ENCODE peak calls at places on chromosomes 13 and 19, in ten cellular contexts. P is hepatocyte, G is MM.1S, R is HCT116, N is GM23248, S is PC-3, I is OCI-LY7, C is Karpas-422, H is GM23338, J is SK-N-SH. L is an unnamed sample.

GRCh38 chr19:4063369-4064072 is 3.2 kb downstream of the ZBTB7A start:
- DNase-seq in I (peak; percentile 41), S (no peak), H (peak; percentile 67), P (peak; percentile 55), N (peak; percentile 24), G (no peak), J (no peak), C (no peak), R (no peak), L (no peak)

GRCh38 chr19:38497907-38498306 is 64.4 kb downstream of the RYR1 start:
- DNase-seq in H (no peak), S (no peak), I (no peak), P (no peak), G (no peak), R (no peak), C (no peak), N (no peak), J (no peak), L (no peak)

GRCh38 chr19:49409441-49410029 is 13.7 kb downstream of the PTH2 start:
- DNase-seq in I (peak; percentile 82), C (peak; percentile 90), H (no peak), R (no peak), P (no peak), G (no peak), J (no peak), S (no peak), N (no peak), L (no peak)

GRCh38 chr13:39448831-39449230 is 154.2 kb downstream of the LHFPL6 start:
- DNase-seq in I (no peak), H (no peak), C (no peak), J (no peak), N (no peak), P (no peak), G (no peak), S (no peak), R (no peak), L (no peak)

GRCh38 chr13:104256701-104257100 is 1190.5 kb upstream of the SLC10A2 start:
- DNase-seq in G (no peak), P (no peak), I (no peak), H (no peak), S (no peak), R (no peak), C (no peak), N (no peak), J (no peak), L (no peak)

GRCh38 chr13:99978781-99979452 is 2.7 kb upstream of the ZIC2 start:
- DNase-seq in C (no peak), R (no peak), H (peak; percentile 91), P (peak; percentile 30), S (no peak), I (no peak), J (peak; percentile 49), N (no peak), G (no peak), L (no peak)

GRCh38 chr13:64446372-64446771 is 2783.8 kb downstream of the PCDH9 start:
- DNase-seq in I (no peak), N (no peak), C (peak; percentile 69), H (peak; percentile 53), P (peak; percentile 10), S (peak; percentile 42), G (no peak), J (peak; percentile 7), R (peak; percentile 3), L (no peak)

GRCh38 chr13:49584771-49585182 is 581 bp downstream of the RCBTB1 start:
- DNase-seq in C (peak; percentile 85), H (peak; percentile 31), R (no peak), G (peak; percentile 14), P (peak; percentile 12), I (peak; percentile 60), N (peak; percentile 28), J (no peak), S (peak; percentile 12), L (no peak)

GRCh38 chr19:55809381-55810058 is 22.3 kb downstream of the NLRP11 start:
- DNase-seq in S (peak; percentile 80), I (peak; percentile 89), J (peak; percentile 61), R (peak; percentile 90), P (peak; percentile 41), H (peak; percentile 80), N (peak; percentile 70), G (peak; percentile 48), C (peak; percentile 96), L (peak; percentile 54)

GRCh38 chr19:10921199-10921879 is 7.1 kb downstream of the YIPF2 start:
- DNase-seq in R (no peak), J (no peak), S (no peak), P (no peak), N (no peak), C (no peak), G (no peak), H (no peak), I (no peak), L (peak; percentile 24)

GRCh38 chr19:18629166-18630088 is 7.4 kb upstream of the KLHL26 start:
- DNase-seq in C (no peak), I (no peak), H (no peak), N (no peak), P (no peak), S (no peak), J (no peak), R (no peak), G (no peak), L (no peak)

GRCh38 chr13:73874460-73874859 is 259.7 kb downstream of the KLF12 start:
- DNase-seq in S (no peak), J (no peak), N (no peak), G (no peak), R (no peak), C (no peak), P (no peak), H (no peak), I (no peak), L (no peak)

GRCh38 chr19:43470288-43470687 is 4.9 kb upstream of the LYPD3 start:
- DNase-seq in N (peak; percentile 70), R (no peak), J (peak; percentile 42), H (peak; percentile 29), C (no peak), I (no peak), S (peak; percentile 80), G (no peak), P (no peak), L (peak; percentile 53)

GRCh38 chr19:45824041-45824471 is 8.9 kb upstream of the RSPH6A start:
- DNase-seq in I (no peak), G (no peak), C (no peak), P (no peak), H (no peak), S (no peak), J (no peak), N (no peak), R (no peak), L (peak; percentile 35)

GRCh38 chr19:35223084-35223790 is 5.3 kb downstream of the FAM187B start:
- DNase-seq in I (no peak), N (no peak), S (no peak), P (no peak), J (no peak), G (no peak), H (no peak), R (no peak), C (no peak), L (no peak)

GRCh38 chr13:46668302-46668720 is 115.3 kb downstream of the LRCH1 start:
- DNase-seq in R (no peak), J (no peak), I (peak; percentile 18), S (peak; percentile 62), N (peak; percentile 91), P (no peak), H (no peak), G (no peak), C (no peak), L (no peak)

DNA sequence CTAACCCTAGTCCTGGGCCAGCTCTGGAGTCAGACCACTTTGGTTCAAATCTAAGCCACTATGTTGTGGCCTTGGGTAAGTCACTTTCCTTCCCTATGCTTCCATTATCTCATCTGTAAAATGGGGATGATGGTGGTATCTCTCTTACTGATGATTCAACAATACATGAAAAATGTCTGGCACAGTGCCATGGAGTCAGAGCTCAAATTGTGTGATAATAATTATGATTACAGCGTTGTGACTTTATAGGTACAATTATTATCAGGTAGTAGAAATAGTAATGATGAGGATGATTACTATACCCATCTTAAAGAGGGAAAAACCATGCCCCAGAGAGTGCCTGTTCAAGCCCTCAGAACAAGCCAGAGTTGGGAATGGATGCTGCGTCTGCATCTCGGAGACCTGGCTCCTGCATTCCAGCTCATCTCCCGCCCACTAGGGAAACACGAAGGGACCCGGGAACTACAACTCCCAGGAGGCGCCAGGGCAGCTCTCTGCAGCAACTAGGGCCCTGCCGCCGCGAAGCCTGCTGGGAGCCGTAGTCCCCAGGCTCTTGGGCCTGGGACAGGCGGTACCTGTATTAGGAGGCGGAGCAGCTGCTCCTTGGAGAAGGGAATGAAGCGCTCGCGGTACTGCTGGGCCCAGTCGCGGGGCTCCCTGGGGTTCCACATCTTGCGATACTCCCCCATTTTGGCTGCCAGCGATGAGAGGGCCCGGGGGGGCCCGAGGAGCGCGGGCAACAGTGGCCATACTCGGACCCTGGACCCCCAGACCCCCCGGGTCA is 832 bp downstream of the TMEM143 start:
- DNase-seq in P (peak; percentile 97), I (peak; percentile 94), S (peak; percentile 94), C (peak; percentile 95), J (peak; percentile 88), N (peak; percentile 97), H (peak; percentile 98), G (peak; percentile 94), R (peak; percentile 92), L (peak; percentile 97)
- H3K9me2 ChIP-seq in P (no peaks in the 10 kb centered on the region), I (no peaks in the 10 kb centered on the region), S (no peaks in the 10 kb centered on the region), C (no peaks in the 10 kb centered on the region), J (no peaks in the 10 kb centered on the region), N (no peaks in the 10 kb centered on the region), H (no peaks in the 10 kb centered on the region), G (no peaks in the 10 kb centered on the region), R (no peaks in the 10 kb centered on the region), L (no peaks in the 10 kb centered on the region)

GRCh38 chr13:113485545-113485944 is 5.0 kb downstream of the DCUN1D2 start:
- DNase-seq in R (no peak), I (no peak), J (peak; percentile 76), G (no peak), P (no peak), C (no peak), N (no peak), S (no peak), H (no peak), L (no peak)
- H3K9me2 ChIP-seq in R (no peaks in the 10 kb centered on the region), I (no peaks in the 10 kb centered on the region), J (no peaks in the 10 kb centered on the region), G (no peaks in the 10 kb centered on the region), P (no peaks in the 10 kb centered on the region), C (no peaks in the 10 kb centered on the region), N (no peaks in the 10 kb centered on the region), S (no peaks in the 10 kb centered on the region), H (no peaks in the 10 kb centered on the region), L (no peaks in the 10 kb centered on the region)

GRCh38 chr19:2239173-2239572 is 2.5 kb downstream of the SF3A2 start:
- DNase-seq in C (no peak), N (peak; percentile 19), G (no peak), P (no peak), H (no peak), I (peak; percentile 42), S (no peak), R (no peak), J (no peak), L (no peak)
- H3K9me2 ChIP-seq in C (no peaks in the 10 kb centered on the region), N (no peaks in the 10 kb centered on the region), G (no peaks in the 10 kb centered on the region), P (no peaks in the 10 kb centered on the region), H (no peaks in the 10 kb centered on the region), I (no peaks in the 10 kb centered on the region), S (no peaks in the 10 kb centered on the region), R (no peaks in the 10 kb centered on the region), J (no peaks in the 10 kb centered on the region), L (no peaks in the 10 kb centered on the region)

DNA sequence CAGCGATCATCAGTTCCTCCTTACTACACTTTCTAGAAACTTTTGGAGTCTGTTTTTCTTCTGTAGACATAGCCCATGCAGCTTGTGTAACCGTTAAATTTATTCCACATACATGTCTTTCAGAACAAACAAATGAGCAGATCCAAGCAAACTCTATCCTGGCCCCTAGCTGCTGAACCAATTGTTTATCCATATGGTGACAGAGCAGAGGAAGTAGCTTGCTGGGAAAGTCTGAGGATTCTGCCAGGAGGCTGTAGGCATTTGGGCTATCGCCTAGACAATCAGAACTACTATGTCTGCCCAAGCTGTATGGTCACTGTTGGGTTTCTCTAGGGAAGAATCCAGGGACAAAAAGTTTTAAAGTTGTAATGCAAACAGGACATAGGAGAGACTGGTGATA is 343.7 kb downstream of the SPRY2 start:
- DNase-seq in S (no peak), R (no peak), P (no peak), J (no peak), G (no peak), N (no peak), C (no peak), I (no peak), H (no peak), L (no peak)
- H3K9me2 ChIP-seq in S (no peaks in the 10 kb centered on the region), R (no peaks in the 10 kb centered on the region), P (no peaks in the 10 kb centered on the region), J (no peaks in the 10 kb centered on the region), G (no peaks in the 10 kb centered on the region), N (no peaks in the 10 kb centered on the region), C (no peaks in the 10 kb centered on the region), I (no peaks in the 10 kb centered on the region), H (peaks cover 4% of the 10 kb centered on the region), L (no peaks in the 10 kb centered on the region)

L was measured in PC-9.